ENCODE peak calls at places on chromosomes 11 and 22, in four cellular contexts. X, S, J and V are unnamed samples.

GRCh38 chr22:43448048-43448447 is 36.2 kb downstream of the MPPED1 start:
- DNase-seq in X (no peak), S (no peak), J (no peak), V (no peak)

GRCh38 chr22:37932821-37933578 is 20.4 kb downstream of the C22orf23 start:
- DNase-seq in X (no peak), S (no peak), J (no peak), V (no peak)

GRCh38 chr22:46352276-46352675 is 16.8 kb downstream of the TRMU start:
- DNase-seq in X (no peak), S (no peak), J (no peak), V (no peak)

GRCh38 chr22:22111267-22111751 is 128.7 kb upstream of the TOP3B start:
- DNase-seq in X (no peak), S (no peak), J (no peak), V (no peak)

GRCh38 chr11:736431-736830 is 10.8 kb upstream of the TALDO1 start:
- DNase-seq in X (no peak), S (no peak), J (no peak), V (no peak)

GRCh38 chr22:42500164-42500835 is 19.3 kb downstream of the RRP7A start:
- DNase-seq in X (peak), S (peak), J (peak), V (peak)

GRCh38 chr11:86942212-86942611 is 13.0 kb downstream of the FZD4 start:
- DNase-seq in X (no peak), S (no peak), J (no peak), V (no peak)

GRCh38 chr11:93143186-93143585 is 54.6 kb downstream of the SLC36A4 start:
- DNase-seq in X (no peak), S (no peak), J (no peak), V (no peak)

GRCh38 chr11:64802370-64803162 is 448 bp downstream of the MAP4K2 start:
- DNase-seq in X (peak), S (no peak), J (no peak), V (no peak)

GRCh38 chr11:93024376-93024775 is 54.9 kb downstream of the MTNR1B start:
- DNase-seq in X (no peak), S (no peak), J (no peak), V (no peak)

GRCh38 chr11:23991140-23991539 is 505.7 kb upstream of the LUZP2 start:
- DNase-seq in X (no peak), S (no peak), J (no peak), V (no peak)

GRCh38 chr11:119044708-119045107 is 12.3 kb downstream of the HYOU1 start:
- DNase-seq in X (no peak), S (no peak), J (no peak), V (no peak)
- TF ChIP-seq CTCF in X (no peak), S (peak), J (no peak), V (peak)

DNA sequence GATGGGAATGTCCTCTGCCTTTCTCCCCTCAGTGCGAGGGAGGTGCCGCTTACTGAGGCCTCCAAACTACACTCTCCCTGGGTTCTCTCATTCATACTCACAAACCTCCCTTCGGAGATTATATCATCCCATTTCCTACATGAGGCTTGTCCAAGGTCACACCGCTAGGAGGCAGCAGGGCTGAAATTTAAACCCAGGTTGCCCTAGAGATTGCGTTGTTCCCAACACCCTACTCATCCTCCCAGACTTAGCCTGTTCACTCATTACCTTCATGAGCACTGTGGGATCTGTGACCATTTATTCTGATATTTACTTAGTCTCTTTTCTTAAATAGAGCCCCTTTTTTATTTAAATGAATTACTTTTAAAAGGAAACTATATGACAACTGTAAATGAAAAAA is 31.1 kb downstream of the SDHAF2 start:
- DNase-seq in X (no peak), S (no peak), J (no peak), V (no peak)
- TF ChIP-seq CTCF in X (no peak), S (no peak), J (no peak), V (no peak)

DNA sequence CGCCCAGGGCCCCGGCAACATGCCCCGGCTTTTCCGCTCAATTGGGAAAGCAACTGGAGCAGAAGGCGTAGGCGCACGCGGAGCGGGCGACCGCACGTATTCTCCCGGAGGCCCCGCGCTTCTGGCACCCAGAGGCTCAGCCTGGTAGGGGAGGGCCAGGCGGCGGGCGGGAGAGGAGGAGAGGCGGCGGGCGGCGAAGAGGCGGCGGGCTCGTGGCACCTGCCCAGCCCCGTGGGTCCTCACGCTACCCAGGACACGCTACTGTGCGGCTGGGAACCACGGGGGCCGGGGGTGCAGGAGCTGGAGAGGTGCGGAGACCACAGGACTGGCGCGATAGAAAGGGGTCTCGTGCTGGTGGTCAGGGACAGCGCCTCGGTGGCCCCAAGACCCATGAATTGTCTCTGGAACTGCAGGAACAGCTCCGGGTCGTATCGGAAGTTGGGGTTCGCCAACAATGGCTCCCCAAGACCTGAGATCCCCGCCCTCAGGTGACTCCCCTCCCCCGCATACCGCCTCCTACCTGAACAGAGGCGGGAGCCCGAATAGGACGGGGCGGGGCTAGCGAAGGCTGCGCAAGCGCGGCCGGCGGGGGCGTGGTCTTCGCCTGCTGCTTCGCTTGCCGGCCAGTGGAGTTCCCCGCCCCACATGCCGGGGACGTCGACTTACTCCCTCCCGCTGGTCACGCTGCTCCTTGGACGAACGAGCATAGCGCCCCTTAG is at the start of gene SLC37A4:
- DNase-seq in X (peak), S (peak), J (peak), V (peak)
- TF ChIP-seq CTCF in X (peak), S (peak), J (no peak), V (peak)

GRCh38 chr11:118180300-118180703 is 3.9 kb upstream of the SCN2B start:
- DNase-seq in X (no peak), S (peak), J (peak), V (no peak)
- TF ChIP-seq CTCF in X (no peak), S (no peak), J (no peak), V (no peak)

GRCh38 chr11:57407010-57407409 is 16.6 kb upstream of the PRG2 start:
- DNase-seq in X (no peak), S (no peak), J (peak), V (no peak)
- TF ChIP-seq CTCF in X (no peak), S (no peak), J (no peak), V (no peak)

GRCh38 chr11:60334005-60334620 is 7.1 kb downstream of the MS4A6E start:
- DNase-seq in X (peak), S (peak), J (peak), V (peak)
- TF ChIP-seq CTCF in X (peak), S (peak), J (peak), V (peak)

DNA sequence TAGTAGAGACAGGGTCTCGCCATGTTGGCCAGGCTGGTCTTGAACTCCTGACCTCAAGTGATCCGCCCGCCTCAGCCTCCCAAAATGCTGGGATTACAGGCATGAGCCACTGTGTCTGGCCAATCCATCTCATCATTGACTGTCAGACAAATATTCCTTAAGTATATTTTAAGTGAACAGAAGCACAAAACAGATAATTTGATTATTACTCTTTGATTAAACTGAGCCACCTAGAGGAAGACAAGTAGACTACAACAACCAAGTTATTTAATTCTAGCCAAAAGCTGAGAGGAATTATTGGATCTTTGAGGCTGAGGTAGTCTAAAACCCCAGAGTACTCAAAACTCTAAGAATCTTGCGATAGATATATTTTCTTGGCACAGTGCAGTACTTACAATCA is 1.2 kb downstream of the ACRV1 start:
- DNase-seq in X (no peak), S (no peak), J (no peak), V (no peak)
- TF ChIP-seq CTCF in X (no peak), S (peak), J (no peak), V (peak)

DNA sequence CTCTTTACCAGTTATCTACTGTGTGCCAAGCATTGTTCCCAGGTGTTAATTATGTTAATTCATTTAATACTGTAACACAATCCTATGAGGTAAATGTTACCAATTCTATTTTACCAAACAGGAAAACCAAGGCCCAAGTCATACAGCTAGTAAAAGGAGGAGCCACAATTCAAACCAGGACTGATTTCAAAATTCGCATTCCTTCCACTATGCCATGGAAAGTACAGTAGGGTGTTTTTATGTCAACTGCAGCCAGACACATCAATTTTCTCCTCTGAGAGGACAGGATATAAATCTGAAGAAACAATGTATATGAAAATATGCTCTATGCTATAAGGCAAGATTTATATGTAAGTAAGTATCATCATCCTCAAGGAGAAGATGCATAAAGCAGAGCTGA is 104.3 kb downstream of the RPL27A start:
- DNase-seq in X (no peak), S (no peak), J (no peak), V (no peak)
- TF ChIP-seq CTCF in X (no peak), S (peak), J (no peak), V (no peak)

DNA sequence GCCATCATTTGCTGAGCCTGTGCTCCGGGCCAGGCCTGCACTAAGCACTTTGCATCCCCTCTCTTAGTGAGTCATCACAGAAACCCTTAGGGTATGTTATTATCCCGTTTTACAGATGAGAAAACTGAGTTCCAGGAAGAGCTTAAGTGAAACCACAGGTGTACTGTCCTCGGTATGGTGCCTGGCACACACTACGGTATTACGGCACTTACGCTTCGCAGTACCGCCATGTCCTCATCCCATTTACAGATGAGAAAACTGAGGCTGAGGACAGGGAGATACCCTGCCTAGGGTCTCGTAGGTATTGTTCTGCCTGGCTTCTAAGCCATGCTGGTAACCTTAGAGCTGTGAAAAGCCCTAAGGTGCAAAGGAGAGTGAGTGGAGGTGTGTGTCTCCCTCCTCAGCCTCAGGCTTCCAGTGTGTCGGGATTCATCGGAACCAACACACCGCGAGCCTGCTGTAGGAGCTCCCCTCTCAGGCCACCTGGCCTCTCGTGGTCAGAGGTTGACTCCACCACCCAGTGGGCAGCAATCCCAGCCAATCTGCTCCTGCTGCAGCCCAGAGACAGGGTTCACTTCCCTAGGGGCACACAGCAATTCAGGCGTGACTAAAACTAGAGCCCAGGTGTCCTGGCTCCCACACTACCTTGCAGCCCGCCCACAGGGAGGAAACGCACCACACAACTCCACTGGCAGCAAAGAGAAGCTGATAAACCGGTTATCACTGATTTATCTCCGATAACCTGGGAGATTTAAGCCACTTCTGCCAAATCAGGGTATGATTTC is 39.6 kb upstream of the HMOX1 start:
- DNase-seq in X (no peak), S (no peak), J (no peak), V (no peak)
- TF ChIP-seq CTCF in X (no peak), S (no peak), J (no peak), V (no peak)